ENCODE peak calls at places on chromosomes 3 and 15, in five cellular contexts. G is lung, X is adrenal gland, E is pancreas, P is heart left ventricle. W is an unnamed sample.

GRCh38 chr3:68352031-68352430 is 580.3 kb downstream of the TAFA4 start:
- DNase-seq in P (no peak), X (no peak), G (no peak), E (no peak), W (no peak)

GRCh38 chr3:152382312-152383135 is 113.8 kb downstream of the MBNL1 start:
- DNase-seq in X (no peak), E (no peak), P (no peak), G (no peak), W (no peak)

GRCh38 chr3:73353661-73354217 is 271.0 kb downstream of the PDZRN3 start:
- DNase-seq in E (no peak), P (no peak), G (no peak), X (no peak), W (no peak)

GRCh38 chr15:39785139-39785538 is 2.5 kb upstream of the FSIP1 start:
- DNase-seq in E (peak; percentile 19), X (no peak), G (no peak), P (no peak), W (no peak)

GRCh38 chr3:66442254-66443249 is 58.3 kb downstream of the LRIG1 start:
- DNase-seq in E (peak; percentile 90), X (peak; percentile 35), P (peak; percentile 73), G (peak; percentile 80), W (peak; percentile 79)

GRCh38 chr3:127867986-127868385 is 45.7 kb upstream of the MGLL start:
- DNase-seq in G (no peak), X (no peak), E (no peak), P (no peak), W (no peak)

GRCh38 chr3:5304789-5305680 is 117.5 kb downstream of the EDEM1 start:
- DNase-seq in P (no peak), E (peak; percentile 28), G (no peak), X (peak; percentile 52), W (no peak)

GRCh38 chr3:127829537-127829936 is 7.2 kb upstream of the MGLL start:
- DNase-seq in G (no peak), E (no peak), P (no peak), X (no peak), W (no peak)

GRCh38 chr3:32577621-32578556 is 7.2 kb upstream of the DYNC1LI1 start:
- DNase-seq in X (no peak), G (no peak), P (no peak), E (no peak), W (no peak)
- H3K4me3 ChIP-seq in X (no peak overlapping the region), G (no peak overlapping the region), P (no peak overlapping the region), E (peak overlapping the region; percentile 14), W (peak overlapping the region; percentile 47)

GRCh38 chr15:101184830-101185229 is 67.0 kb downstream of the CHSY1 start:
- DNase-seq in P (no peak), G (no peak), E (no peak), X (no peak), W (no peak)
- H3K4me1 ChIP-seq in P (peaks cover 58% of the 10 kb centered on the region), G (peaks cover 16% of the 10 kb centered on the region), E (no peaks in the 10 kb centered on the region), X (peaks cover 8% of the 10 kb centered on the region), W (peaks cover 84% of the 10 kb centered on the region)

DNA sequence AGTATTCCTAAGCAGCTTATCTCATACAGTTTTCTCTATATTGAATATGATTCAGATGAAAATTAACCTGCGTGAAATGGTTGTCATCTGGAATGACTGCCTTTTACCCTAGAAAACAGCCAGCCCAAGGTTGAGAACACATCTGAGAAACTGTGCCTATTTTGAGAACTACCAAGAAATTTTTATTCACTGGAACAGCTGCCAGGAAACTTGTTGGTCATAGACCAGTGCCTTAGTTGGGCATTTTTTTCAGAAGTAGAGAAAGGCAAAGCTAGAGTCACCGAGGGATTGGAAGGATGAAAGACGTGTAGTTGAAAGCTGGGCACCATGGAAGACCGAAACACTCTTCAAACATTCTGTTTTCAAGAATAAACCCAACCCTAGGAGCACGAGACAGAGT is 277.1 kb downstream of the LPP start:
- DNase-seq in P (no peak), G (no peak), E (no peak), X (no peak), W (no peak)
- H3K27ac ChIP-seq in P (no peak overlapping the region), G (no peak overlapping the region), E (no peak overlapping the region), X (no peak overlapping the region), W (peak overlapping the region; percentile 14)

GRCh38 chr3:48595526-48596121 is 495 bp upstream of the COL7A1 start:
- DNase-seq in P (peak; percentile 83), G (peak; percentile 54), X (peak; percentile 72), E (peak; percentile 20), W (no peak)
- H3K4me3 ChIP-seq in P (no peak overlapping the region), G (no peak overlapping the region), X (no peak overlapping the region), E (no peak overlapping the region), W (peak overlapping the region; percentile 55)

GRCh38 chr3:23259515-23259914 is 56.4 kb downstream of the UBE2E2 start:
- DNase-seq in X (no peak), E (no peak), G (no peak), P (no peak), W (no peak)

GRCh38 chr3:23256741-23257435 is 53.8 kb downstream of the UBE2E2 start:
- DNase-seq in P (no peak), E (no peak), X (no peak), G (no peak), W (no peak)

GRCh38 chr3:23254875-23255274 is 51.7 kb downstream of the UBE2E2 start:
- DNase-seq in P (no peak), G (no peak), X (no peak), E (no peak), W (no peak)

GRCh38 chr3:23254287-23254686 is 51.2 kb downstream of the UBE2E2 start:
- DNase-seq in E (no peak), P (no peak), X (no peak), G (no peak), W (no peak)

DNA sequence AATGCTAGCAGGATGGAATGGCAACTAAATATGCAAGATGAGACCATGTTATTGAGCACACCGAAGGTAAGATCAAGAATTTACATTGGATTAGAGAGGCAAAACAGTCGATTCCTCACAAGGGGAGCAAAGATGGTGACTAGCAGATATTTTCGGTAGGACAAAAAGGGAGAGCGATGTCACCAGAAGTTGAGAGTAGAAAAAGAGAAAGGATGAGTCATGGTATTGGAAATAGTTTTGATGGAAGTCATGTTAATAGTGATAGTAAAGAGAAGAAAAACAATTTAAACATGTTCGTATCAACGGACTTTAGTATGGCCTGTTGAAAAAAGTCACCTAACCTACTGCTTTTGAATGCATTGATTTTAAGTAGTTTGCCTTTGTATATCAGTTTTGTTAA is 55.0 kb downstream of the UBE2E2 start:
- DNase-seq in X (no peak), G (no peak), E (no peak), P (no peak), W (no peak)
- H3K4me1 ChIP-seq in X (no peaks in the 10 kb centered on the region), G (no peaks in the 10 kb centered on the region), E (no peaks in the 10 kb centered on the region), P (peaks cover 7% of the 10 kb centered on the region), W (peaks cover 19% of the 10 kb centered on the region)

GRCh38 chr15:67194171-67195114 is 60.0 kb downstream of the AAGAB start:
- DNase-seq in G (no peak), X (no peak), P (no peak), E (no peak), W (peak; percentile 46)
- H3K27ac ChIP-seq in G (no peak overlapping the region), X (no peak overlapping the region), P (peak overlapping the region; percentile 36), E (no peak overlapping the region), W (peak overlapping the region; percentile 93)

GRCh38 chr3:16442730-16443129 is 70.8 kb downstream of the RFTN1 start:
- DNase-seq in E (no peak), X (no peak), P (no peak), G (no peak), W (no peak)

GRCh38 chr3:16437640-16438039 is 75.9 kb downstream of the RFTN1 start:
- DNase-seq in E (no peak), P (no peak), X (no peak), G (no peak), W (no peak)

GRCh38 chr3:16439163-16439847 is 74.2 kb downstream of the RFTN1 start:
- DNase-seq in P (no peak), E (no peak), G (no peak), X (no peak), W (no peak)

GRCh38 chr3:16441306-16441898 is 72.1 kb downstream of the RFTN1 start:
- DNase-seq in X (no peak), G (no peak), E (no peak), P (no peak), W (no peak)

GRCh38 chr3:16439848-16440708 is 73.4 kb downstream of the RFTN1 start:
- DNase-seq in P (no peak), G (no peak), X (no peak), E (no peak), W (no peak)
- H3K4me3 ChIP-seq in P (no peak overlapping the region), G (no peak overlapping the region), X (no peak overlapping the region), E (no peak overlapping the region), W (no peak overlapping the region)

GRCh38 chr15:101820781-101821180 is 8.8 kb downstream of the OR4F15 start:
- DNase-seq in X (no peak), G (no peak), P (no peak), E (no peak), W (no peak)
- H3K4me1 ChIP-seq in X (no peaks in the 10 kb centered on the region), G (no peaks in the 10 kb centered on the region), P (no peaks in the 10 kb centered on the region), E (no peaks in the 10 kb centered on the region), W (no peaks in the 10 kb centered on the region)

W was measured in left ventricle myocardium inferior.